ENCODE peak calls at places on chromosome 11, in four cellular contexts. J is activated CD4-positive, alpha-beta T cell treated with anti-CD3 and anti-CD28 coated beads, Interleukin-2, amount 50 U/mL, for 4 hours; A is AG04450; U is substantia nigra. G is an unnamed sample.
A peak's percentile ranks its signal among the peaks of the same experiment; 100 is the strongest.

GRCh38 chr11:3219281-3219892 is 774 bp upstream of the MRGPRG start:
- DNase-seq in J (no peak), A (no peak), U (no peak), G (no peak)

GRCh38 chr11:46728659-46729040 is 9.6 kb downstream of the F2 start:
- DNase-seq in J (no peak), A (no peak), U (no peak), G (no peak)

GRCh38 chr11:69669486-69669885 is 5.7 kb downstream of the LTO1 start:
- DNase-seq in J (no peak), A (no peak), U (no peak), G (no peak)

GRCh38 chr11:95089620-95090542 is at the start of gene ENDOD1:
- DNase-seq in J (peak; percentile 78), A (no peak), U (peak; percentile 81), G (peak; percentile 72)

GRCh38 chr11:35242412-35242811 is 103.4 kb downstream of the CD44 start:
- DNase-seq in J (no peak), A (no peak), U (no peak), G (no peak)

GRCh38 chr11:2316963-2317244 is 15.1 kb downstream of the TSPAN32 start:
- DNase-seq in J (no peak), A (no peak), U (no peak), G (no peak)

GRCh38 chr11:65808744-65809341 is 22.0 kb downstream of the OVOL1 start:
- DNase-seq in J (no peak), A (no peak), U (no peak), G (no peak)

GRCh38 chr11:15826826-15827225 is 529.5 kb downstream of the SOX6 start:
- DNase-seq in J (no peak), A (no peak), U (peak; percentile 18), G (no peak)

GRCh38 chr11:129947474-129947873 is 52.1 kb upstream of the NFRKB start:
- DNase-seq in J (no peak), A (no peak), U (no peak), G (no peak)